ENCODE peak calls at places on chromosomes 4 and X, in five cellular contexts. K is HFFc6, H is HFF-Myc, J is foreskin fibroblast, S is MM.1S. D is an unnamed sample.

GRCh38 chr4:2793578-2793919 is 664 bp downstream of the SH3BP2 start:
- DNase-seq in K (peak), H (no peak), J (peak), S (no peak), D (no peak)

GRCh38 chr4:110458494-110459266 is 17.3 kb upstream of the ENPEP start:
- DNase-seq in K (no peak), H (no peak), J (no peak), S (no peak), D (no peak)

GRCh38 chr4:172390341-172390740 is 577.1 kb downstream of the GALNTL6 start:
- DNase-seq in K (no peak), H (no peak), J (peak), S (no peak), D (no peak)

GRCh38 chr4:153651961-153652784 is 31.9 kb upstream of the TLR2 start:
- DNase-seq in K (no peak), H (no peak), J (no peak), S (no peak), D (no peak)

GRCh38 chr4:89469930-89470375 is 162.4 kb upstream of the GPRIN3 start:
- DNase-seq in K (peak), H (peak), J (peak), S (peak), D (peak)

GRCh38 chr4:153427363-153428071 is 38.6 kb upstream of the TMEM131L start:
- DNase-seq in K (peak), H (no peak), J (no peak), S (no peak), D (peak)

GRCh38 chr4:81786063-81786763 is 314.5 kb upstream of the RASGEF1B start:
- DNase-seq in K (no peak), H (no peak), J (no peak), S (peak), D (no peak)

GRCh38 chrX:12945494-12945893 is 29.4 kb upstream of the TMSB4X start:
- DNase-seq in K (no peak), H (no peak), J (no peak), S (no peak), D (no peak)

GRCh38 chr4:2368779-2369437 is 49.5 kb downstream of the ZFYVE28 start:
- DNase-seq in K (no peak), H (no peak), J (no peak), S (no peak), D (no peak)

GRCh38 chr4:77073106-77073858 is 2.5 kb downstream of the CCNI start:
- DNase-seq in K (no peak), H (no peak), J (no peak), S (no peak), D (no peak)

GRCh38 chr4:55030606-55031005 is 94.8 kb downstream of the KDR start:
- DNase-seq in K (no peak), H (no peak), J (no peak), S (no peak), D (no peak)

GRCh38 chr4:2689114-2689513 is 67.0 kb downstream of the TNIP2 start:
- DNase-seq in K (no peak), H (peak), J (peak), S (no peak), D (no peak)

GRCh38 chr4:7397206-7398103 is 37.3 kb downstream of the PSAPL1 start:
- DNase-seq in K (no peak), H (no peak), J (no peak), S (no peak), D (no peak)

GRCh38 chr4:174324246-174324645 is 40.5 kb downstream of the CEP44 start:
- DNase-seq in K (no peak), H (no peak), J (no peak), S (no peak), D (no peak)

GRCh38 chrX:154373340-154374306 is 811 bp downstream of the FLNA start:
- DNase-seq in K (peak), H (no peak), J (peak), S (no peak), D (no peak)

GRCh38 chr4:28277931-28278330 is 1417.3 kb downstream of the STIM2 start:
- DNase-seq in K (no peak), H (no peak), J (no peak), S (no peak), D (no peak)

GRCh38 chr4:94576163-94576562 is 124.4 kb downstream of the PDLIM5 start:
- DNase-seq in K (no peak), H (no peak), J (no peak), S (no peak), D (no peak)

GRCh38 chr4:101284546-101284945 is 62.8 kb downstream of the PPP3CA start:
- DNase-seq in K (peak), H (no peak), J (no peak), S (no peak), D (no peak)

GRCh38 chr4:140135529-140136021 is 18.4 kb downstream of the MAML3 start:
- DNase-seq in K (no peak), H (peak), J (no peak), S (no peak), D (no peak)

GRCh38 chr4:20844311-20844710 is 144.1 kb downstream of the PACRGL start:
- DNase-seq in K (no peak), H (no peak), J (no peak), S (no peak), D (no peak)

GRCh38 chr4:39068907-39069306 is 6.9 kb downstream of the KLHL5 start:
- DNase-seq in K (no peak), H (no peak), J (no peak), S (no peak), D (no peak)

GRCh38 chr4:20813698-20814097 is 113.4 kb downstream of the PACRGL start:
- DNase-seq in K (no peak), H (no peak), J (no peak), S (no peak), D (no peak)

GRCh38 chrX:13029341-13029740 is 15.1 kb downstream of the FAM9C start:
- DNase-seq in K (peak), H (no peak), J (no peak), S (no peak), D (no peak)

GRCh38 chr4:106194801-106195200 is 121.2 kb downstream of the TBCK start:
- DNase-seq in K (no peak), H (no peak), J (no peak), S (no peak), D (no peak)

GRCh38 chr4:150160473-150160872 is 82.2 kb downstream of the DCLK2 start:
- DNase-seq in K (no peak), H (no peak), J (no peak), S (no peak), D (no peak)

GRCh38 chrX:80578518-80579105 is 158.4 kb downstream of the TENT5D start:
- DNase-seq in K (peak), H (peak), J (no peak), S (peak), D (no peak)

GRCh38 chr4:51835854-51836253 is 7.1 kb upstream of the DCUN1D4 start:
- DNase-seq in K (no peak), H (no peak), J (no peak), S (no peak), D (no peak)

GRCh38 chrX:121832446-121832845 is 785.0 kb downstream of the GLUD2 start:
- DNase-seq in K (no peak), H (no peak), J (peak), S (no peak), D (no peak)

GRCh38 chrX:56554870-56555269 is 8.6 kb upstream of the UBQLN2 start:
- DNase-seq in K (no peak), H (no peak), J (no peak), S (no peak), D (no peak)

GRCh38 chr4:169100656-169101055 is 90.6 kb upstream of the CBR4 start:
- DNase-seq in K (no peak), H (no peak), J (no peak), S (no peak), D (no peak)

GRCh38 chr4:64399313-64400109 is 9.7 kb downstream of the TECRL start:
- DNase-seq in K (no peak), H (no peak), J (no peak), S (no peak), D (no peak)

GRCh38 chrX:9595131-9595530 is 130.3 kb downstream of the TBL1X start:
- DNase-seq in K (no peak), H (no peak), J (no peak), S (no peak), D (no peak)

DNA sequence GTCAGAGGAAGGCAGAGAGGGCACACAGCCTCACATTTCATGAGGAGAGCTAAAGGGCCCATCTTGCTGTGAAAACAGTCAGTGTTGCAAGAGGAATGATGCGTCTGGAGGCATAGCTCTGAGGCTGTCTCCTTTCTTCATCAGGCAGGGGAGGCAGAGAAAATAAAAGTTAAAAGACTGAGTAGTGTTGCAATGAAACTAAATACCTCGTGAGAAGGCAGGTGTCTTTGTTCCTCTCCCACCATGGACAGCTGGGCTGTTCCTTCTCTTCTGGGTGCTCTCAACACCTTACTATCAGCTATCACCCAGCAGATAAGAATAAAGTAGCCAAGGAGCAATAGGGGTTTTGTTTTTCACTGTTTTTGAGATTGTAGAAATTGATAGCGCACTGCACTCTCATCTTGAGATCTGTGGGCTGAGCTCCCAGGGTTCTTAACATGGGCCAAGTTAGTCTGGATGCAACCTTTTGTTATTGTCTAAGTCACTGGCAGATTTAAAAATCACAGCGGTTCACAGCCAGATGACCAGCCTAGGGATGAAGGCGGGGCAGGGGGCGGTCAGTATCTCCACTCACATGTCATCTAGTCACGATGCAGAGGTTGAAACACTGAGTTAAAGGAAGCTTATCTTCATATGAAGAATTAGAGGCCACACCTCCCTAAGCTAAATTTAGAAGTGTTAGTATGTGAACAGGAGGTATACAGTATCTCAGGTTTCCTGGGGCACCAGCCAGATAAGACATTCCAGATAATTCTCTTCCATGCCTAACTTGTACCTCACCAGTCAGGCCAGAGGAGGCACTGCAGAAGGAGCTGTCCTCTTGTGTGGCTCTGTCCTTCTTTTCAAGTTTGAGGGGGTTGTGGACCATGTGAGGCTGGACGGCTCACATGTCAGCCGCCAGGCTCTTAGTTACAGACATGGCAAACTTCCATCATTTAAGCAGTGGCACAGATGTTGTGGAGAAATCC is 36.9 kb downstream of the PARM1 start:
- DNase-seq in K (no peak), H (no peak), J (no peak), S (no peak), D (no peak)
- TF ChIP-seq CTCF in K (no peak), H (no peak), J (no peak), S (no peak), D (no peak)

GRCh38 chr4:41360911-41361830 is 104.4 kb downstream of the UCHL1 start:
- DNase-seq in K (no peak), H (no peak), J (peak), S (no peak), D (no peak)
- TF ChIP-seq CTCF in K (no peak), H (no peak), J (no peak), S (no peak), D (no peak)

GRCh38 chr4:112520598-112521122 is 4.7 kb upstream of the NEUROG2 start:
- DNase-seq in K (no peak), H (no peak), J (no peak), S (no peak), D (no peak)

GRCh38 chr4:112517911-112518310 is 1.9 kb upstream of the NEUROG2 start:
- DNase-seq in K (no peak), H (no peak), J (no peak), S (peak), D (no peak)

GRCh38 chr4:112521123-112522116 is 5.4 kb upstream of the NEUROG2 start:
- DNase-seq in K (no peak), H (no peak), J (no peak), S (no peak), D (no peak)

GRCh38 chr4:112518675-112519074 is 2.7 kb upstream of the NEUROG2 start:
- DNase-seq in K (no peak), H (no peak), J (no peak), S (no peak), D (no peak)

GRCh38 chr4:112519689-112520597 is 4.0 kb upstream of the NEUROG2 start:
- DNase-seq in K (no peak), H (no peak), J (no peak), S (no peak), D (no peak)
- TF ChIP-seq CTCF in K (peak), H (no peak), J (no peak), S (no peak), D (no peak)

DNA sequence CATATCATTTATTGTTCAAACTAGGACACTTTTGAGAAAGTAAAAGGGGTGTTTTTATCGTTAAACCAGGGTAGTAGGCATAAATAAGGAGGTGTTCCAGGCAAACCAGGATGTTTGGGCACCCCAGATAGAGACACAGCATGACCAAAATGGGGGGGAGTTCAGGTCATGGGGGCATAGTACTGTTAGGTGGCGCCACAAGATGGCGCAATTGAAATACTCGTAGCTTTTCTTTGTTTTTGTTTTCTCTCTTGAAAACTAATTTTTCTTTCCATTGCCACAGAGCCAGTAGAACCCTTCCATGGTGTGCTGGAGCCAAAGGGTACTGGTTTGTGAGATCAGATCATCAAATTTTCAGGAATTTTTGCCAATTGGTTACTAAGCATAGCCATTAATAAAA is 283.4 kb downstream of the BCOR start:
- DNase-seq in K (no peak), H (no peak), J (no peak), S (peak), D (no peak)
- TF ChIP-seq CTCF in K (peak), H (peak), J (peak), S (peak), D (peak)

DNA sequence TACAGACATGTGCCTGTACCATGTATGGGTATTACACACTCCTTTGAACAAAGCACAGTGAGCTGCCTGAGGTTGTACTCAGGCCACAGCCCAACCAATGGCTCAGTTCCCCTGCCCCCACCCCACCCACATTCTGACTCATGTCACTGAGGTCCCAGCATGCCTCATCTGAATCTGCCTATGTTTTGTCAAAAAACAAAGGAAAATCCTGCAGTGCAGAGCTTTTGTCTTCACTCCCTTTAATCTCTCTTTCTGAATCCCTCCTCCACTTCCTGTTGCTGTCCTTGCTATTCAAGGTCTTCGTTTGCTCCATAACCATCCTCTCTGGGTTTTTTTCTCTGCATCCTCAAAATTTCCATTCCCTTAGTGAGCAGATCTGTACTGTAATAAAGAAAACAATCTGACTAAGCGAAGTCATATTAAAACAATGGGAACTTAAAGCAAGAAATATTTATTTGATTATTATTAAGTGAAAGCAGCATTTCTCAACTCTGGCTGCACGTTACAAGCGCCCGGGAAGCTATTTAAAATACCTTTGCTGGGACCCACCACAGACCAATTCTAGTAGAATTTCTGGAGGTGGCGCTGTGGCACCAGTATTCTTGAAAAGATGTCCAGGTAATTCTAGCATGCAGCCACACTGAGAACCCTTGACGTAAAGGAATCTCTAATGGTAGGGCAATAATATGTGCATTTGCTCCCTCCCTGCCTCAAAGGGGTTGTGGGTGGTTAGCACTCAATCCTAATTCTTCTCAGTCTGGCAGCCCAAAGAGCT is 8.8 kb downstream of the GUCY2F start:
- DNase-seq in K (peak), H (no peak), J (peak), S (peak), D (no peak)
- TF ChIP-seq CTCF in K (peak), H (no peak), J (peak), S (no peak), D (peak)

DNA sequence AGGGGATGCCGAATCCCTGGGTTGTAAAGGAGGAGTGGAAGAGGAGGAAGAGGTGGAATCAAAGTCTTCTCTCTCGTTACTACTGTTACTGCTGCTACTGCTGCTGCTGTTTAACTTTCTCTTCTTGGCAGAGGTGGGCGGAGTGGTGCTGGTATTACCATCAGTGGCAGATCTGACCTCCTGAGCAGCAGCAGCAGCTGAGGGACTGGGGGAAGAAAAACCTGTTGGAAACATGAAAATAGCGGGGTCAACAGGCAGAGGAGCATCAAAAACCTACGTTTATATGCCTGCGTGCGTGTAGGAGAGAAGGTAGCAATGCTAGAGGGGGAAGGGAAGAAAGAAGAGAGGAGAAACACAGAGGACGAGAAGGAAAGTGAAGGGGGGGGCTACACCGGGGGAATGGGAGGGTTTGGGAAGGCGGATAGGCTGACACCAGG is 339 bp downstream of the CUL4B start:
- DNase-seq in K (peak), H (no peak), J (no peak), S (peak), D (peak)
- TF ChIP-seq CTCF in K (no peak), H (no peak), J (no peak), S (no peak), D (no peak)

DNA sequence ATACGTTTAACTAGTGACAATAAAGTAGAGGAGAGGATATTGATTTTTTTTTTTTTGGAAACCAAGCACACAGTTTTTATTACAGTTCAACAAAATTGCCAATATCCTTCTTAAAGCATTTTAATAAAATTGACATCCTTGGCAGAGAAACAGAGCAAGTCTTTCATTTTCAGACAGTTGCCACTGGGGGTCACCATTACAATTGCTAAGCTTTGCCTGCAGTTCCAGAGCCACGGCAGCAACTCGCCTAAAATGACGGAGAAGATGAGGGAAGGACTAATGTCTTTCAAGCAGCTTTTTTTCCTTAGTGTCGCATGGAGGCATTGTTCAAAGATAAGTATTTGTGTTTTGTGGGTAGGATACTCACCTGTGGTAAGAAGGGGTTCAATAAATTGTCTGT is 507.8 kb upstream of the ARX start:
- DNase-seq in K (no peak), H (no peak), J (no peak), S (no peak), D (no peak)
- TF ChIP-seq CTCF in K (no peak), H (no peak), J (no peak), S (no peak), D (no peak)

D was measured in AG09309.